ENCODE peak calls at places on chromosome X, in five cellular contexts. Z is T-helper 2 cell, M is heart left ventricle, I is AG10803, O is uterus. J is an unnamed sample.

GRCh38 chrX:65697173-65697572 is 29.7 kb downstream of the MSN start:
- DNase-seq in Z (no peak), M (no peak), I (peak), O (no peak), J (no peak)

GRCh38 chrX:41167888-41168287 is 82.6 kb downstream of the USP9X start:
- DNase-seq in Z (no peak), M (no peak), I (peak), O (no peak), J (no peak)

GRCh38 chrX:15873566-15873965 is 19.0 kb upstream of the AP1S2 start:
- DNase-seq in Z (no peak), M (no peak), I (no peak), O (no peak), J (no peak)

GRCh38 chrX:101287402-101287801 is 3.7 kb downstream of the TAF7L start:
- DNase-seq in Z (no peak), M (no peak), I (peak), O (no peak), J (no peak)

GRCh38 chrX:68175569-68175968 is 257.7 kb downstream of the OPHN1 start:
- DNase-seq in Z (no peak), M (no peak), I (peak), O (no peak), J (no peak)

GRCh38 chrX:6169407-6169806 is 59.3 kb downstream of the NLGN4X start:
- DNase-seq in Z (no peak), M (no peak), I (no peak), O (no peak), J (no peak)

GRCh38 chrX:15343075-15343476 is 7.8 kb upstream of the PIGA start:
- DNase-seq in Z (no peak), M (no peak), I (peak), O (no peak), J (no peak)

GRCh38 chrX:70427360-70427759 is 4.2 kb downstream of the GDPD2 start:
- DNase-seq in Z (no peak), M (no peak), I (no peak), O (no peak), J (no peak)

GRCh38 chrX:38627683-38628082 is 66.3 kb downstream of the TSPAN7 start:
- DNase-seq in Z (no peak), M (no peak), I (no peak), O (no peak), J (no peak)

GRCh38 chrX:68710870-68711576 is 63.6 kb downstream of the STARD8 start:
- DNase-seq in Z (no peak), M (peak), I (peak), O (peak), J (no peak)

GRCh38 chrX:100447563-100448397 is 37.7 kb upstream of the PCDH19 start:
- DNase-seq in Z (no peak), M (peak), I (peak), O (peak), J (no peak)

GRCh38 chrX:125444659-125445058 is 125.0 kb downstream of the TEX13C start:
- DNase-seq in Z (no peak), M (peak), I (no peak), O (no peak), J (no peak)

GRCh38 chrX:49037883-49038475 is 5.2 kb downstream of the TFE3 start:
- DNase-seq in Z (no peak), M (no peak), I (peak), O (no peak), J (no peak)

GRCh38 chrX:43644124-43644701 is 11.9 kb upstream of the MAOA start:
- DNase-seq in Z (no peak), M (no peak), I (peak), O (no peak), J (no peak)

GRCh38 chrX:295136-295535 is 14.0 kb downstream of the PLCXD1 start:
- DNase-seq in Z (no peak), M (peak), I (no peak), O (no peak), J (no peak)

GRCh38 chrX:31039327-31039711 is 32.5 kb downstream of the FTHL17 start:
- DNase-seq in Z (no peak), M (no peak), I (no peak), O (no peak), J (no peak)

GRCh38 chrX:8987672-8988250 is 46.2 kb downstream of the FAM9B start:
- DNase-seq in Z (no peak), M (no peak), I (no peak), O (no peak), J (no peak)

GRCh38 chrX:117843749-117844148 is 272.9 kb downstream of the KLHL13 start:
- DNase-seq in Z (no peak), M (no peak), I (no peak), O (no peak), J (no peak)

GRCh38 chrX:153993978-153994377 is 21.4 kb downstream of the TMEM187 start:
- DNase-seq in Z (no peak), M (no peak), I (no peak), O (no peak), J (no peak)

GRCh38 chrX:96433409-96434122 is 251.1 kb upstream of the DIAPH2 start:
- DNase-seq in Z (no peak), M (no peak), I (no peak), O (no peak), J (no peak)

GRCh38 chrX:115901241-115901640 is 269.3 kb upstream of the AGTR2 start:
- DNase-seq in Z (no peak), M (no peak), I (no peak), O (no peak), J (no peak)